ENCODE peak calls at places on chromosome 1, in four cellular contexts. D is Karpas-422; E is CD8-positive, alpha-beta memory T cell; M is IMR-90. U is an unnamed sample.
A peak's percentile ranks its signal among the peaks of the same experiment; 100 is the strongest.

GRCh38 chr1:58864654-58865053 is 80.8 kb upstream of the JUN start:
- DNase-seq in D (no peak), E (no peak), M (no peak), U (no peak)

GRCh38 chr1:196115641-196116040 is 492.6 kb downstream of the KCNT2 start:
- DNase-seq in D (no peak), E (no peak), M (peak; percentile 70), U (no peak)

GRCh38 chr1:109341944-109342925 is 35.4 kb upstream of the MYBPHL start:
- DNase-seq in D (no peak), E (no peak), M (no peak), U (no peak)

GRCh38 chr1:30894508-30894973 is 14.0 kb downstream of the SDC3 start:
- DNase-seq in D (no peak), E (no peak), M (no peak), U (no peak)

GRCh38 chr1:117671781-117672501 is 66.1 kb downstream of the TENT5C start:
- DNase-seq in D (peak; percentile 44), E (no peak), M (no peak), U (peak; percentile 70)

GRCh38 chr1:12314328-12314903 is 84.6 kb downstream of the VPS13D start:
- DNase-seq in D (peak; percentile 58), E (no peak), M (peak; percentile 54), U (no peak)

GRCh38 chr1:110615548-110616130 is 9.5 kb upstream of the KCNA2 start:
- DNase-seq in D (peak; percentile 92), E (no peak), M (peak; percentile 51), U (no peak)

GRCh38 chr1:210236840-210237409 is 4.3 kb downstream of the SERTAD4 start:
- DNase-seq in D (no peak), E (no peak), M (peak; percentile 24), U (no peak)

GRCh38 chr1:175036476-175036875 is 13.3 kb upstream of the MRPS14 start:
- DNase-seq in D (no peak), E (no peak), M (no peak), U (no peak)

GRCh38 chr1:245715970-245716369 is 561.2 kb downstream of the KIF26B start:
- DNase-seq in D (no peak), E (no peak), M (peak; percentile 85), U (no peak)

GRCh38 chr1:233614173-233614742 is 352 bp downstream of the KCNK1 start:
- DNase-seq in D (no peak), E (no peak), M (peak; percentile 19), U (peak; percentile 84)

GRCh38 chr1:94873520-94874351 is 53.2 kb downstream of the CNN3 start:
- DNase-seq in D (no peak), E (no peak), M (peak; percentile 57), U (no peak)

GRCh38 chr1:165442053-165442452 is 2.9 kb downstream of the RXRG start:
- DNase-seq in D (no peak), E (no peak), M (no peak), U (no peak)
- H3K4me1 ChIP-seq in D (no peaks in the 10 kb centered on the region), E (peaks cover 10% of the 10 kb centered on the region), M (no peaks in the 10 kb centered on the region), U (peaks cover 13% of the 10 kb centered on the region)

GRCh38 chr1:51630393-51630792 is 13.5 kb downstream of the OSBPL9 start:
- DNase-seq in D (no peak), E (no peak), M (no peak), U (no peak)

GRCh38 chr1:51630922-51631321 is 14.0 kb downstream of the OSBPL9 start:
- DNase-seq in D (no peak), E (no peak), M (no peak), U (no peak)

GRCh38 chr1:51627672-51628071 is 10.8 kb downstream of the OSBPL9 start:
- DNase-seq in D (peak; percentile 78), E (no peak), M (peak; percentile 67), U (no peak)

GRCh38 chr1:51629918-51630317 is 13.0 kb downstream of the OSBPL9 start:
- DNase-seq in D (no peak), E (no peak), M (no peak), U (no peak)

GRCh38 chr1:51628715-51629590 is 12.1 kb downstream of the OSBPL9 start:
- DNase-seq in D (no peak), E (no peak), M (no peak), U (no peak)
- H3K4me1 ChIP-seq in D (no peaks in the 10 kb centered on the region), E (no peaks in the 10 kb centered on the region), M (peaks cover 5% of the 10 kb centered on the region), U (peaks cover 10% of the 10 kb centered on the region)

GRCh38 chr1:19449454-19450228 is 35.7 kb downstream of the CAPZB start:
- DNase-seq in D (no peak), E (no peak), M (no peak), U (no peak)
- H3K4me1 ChIP-seq in D (peaks cover 60% of the 10 kb centered on the region), E (peaks cover 81% of the 10 kb centered on the region), M (peaks cover 55% of the 10 kb centered on the region), U (peaks cover 84% of the 10 kb centered on the region)

DNA sequence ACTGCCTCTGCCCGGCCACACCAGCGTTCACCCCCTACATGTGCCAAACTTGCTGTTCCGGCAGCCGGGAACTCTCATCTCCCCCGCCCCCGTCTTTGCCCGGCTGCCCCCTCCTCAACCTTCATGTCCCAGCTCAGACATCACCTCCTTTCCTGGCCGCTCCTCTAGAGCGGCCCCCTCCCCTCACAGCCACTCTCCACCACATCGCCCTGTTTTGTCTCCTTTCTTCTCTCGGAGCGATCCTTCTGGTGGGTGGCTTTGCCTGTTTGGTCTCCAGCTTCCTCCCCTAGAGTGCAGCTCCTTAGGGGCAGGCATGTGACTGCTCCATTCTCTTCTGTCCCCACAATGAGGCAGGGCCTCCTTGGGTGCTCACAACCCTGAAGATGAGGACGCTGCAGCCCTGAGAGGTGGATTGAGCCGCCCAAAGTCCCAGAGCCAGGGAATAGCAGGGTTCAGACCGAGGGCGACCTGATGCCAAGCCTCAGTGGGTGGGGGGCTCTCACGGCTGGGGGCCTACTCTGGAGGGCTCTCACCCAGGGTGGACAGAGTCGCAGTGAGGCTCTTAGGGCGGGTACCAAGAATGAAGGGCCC is 44.9 kb upstream of the ECE1 start:
- DNase-seq in D (no peak), E (no peak), M (no peak), U (no peak)
- H3K4me1 ChIP-seq in D (peaks cover 93% of the 10 kb centered on the region), E (peaks cover 84% of the 10 kb centered on the region), M (peaks cover 58% of the 10 kb centered on the region), U (peaks cover 87% of the 10 kb centered on the region)

GRCh38 chr1:54460861-54461382 is 54.7 kb upstream of the SSBP3 start:
- DNase-seq in D (peak; percentile 7), E (no peak), M (no peak), U (no peak)

GRCh38 chr1:54464031-54464476 is 57.9 kb upstream of the SSBP3 start:
- DNase-seq in D (peak; percentile 38), E (no peak), M (no peak), U (no peak)

GRCh38 chr1:54463259-54464030 is 57.3 kb upstream of the SSBP3 start:
- DNase-seq in D (peak; percentile 32), E (no peak), M (no peak), U (no peak)

GRCh38 chr1:54461731-54462596 is 55.8 kb upstream of the SSBP3 start:
- DNase-seq in D (peak; percentile 10), E (no peak), M (no peak), U (no peak)

DNA sequence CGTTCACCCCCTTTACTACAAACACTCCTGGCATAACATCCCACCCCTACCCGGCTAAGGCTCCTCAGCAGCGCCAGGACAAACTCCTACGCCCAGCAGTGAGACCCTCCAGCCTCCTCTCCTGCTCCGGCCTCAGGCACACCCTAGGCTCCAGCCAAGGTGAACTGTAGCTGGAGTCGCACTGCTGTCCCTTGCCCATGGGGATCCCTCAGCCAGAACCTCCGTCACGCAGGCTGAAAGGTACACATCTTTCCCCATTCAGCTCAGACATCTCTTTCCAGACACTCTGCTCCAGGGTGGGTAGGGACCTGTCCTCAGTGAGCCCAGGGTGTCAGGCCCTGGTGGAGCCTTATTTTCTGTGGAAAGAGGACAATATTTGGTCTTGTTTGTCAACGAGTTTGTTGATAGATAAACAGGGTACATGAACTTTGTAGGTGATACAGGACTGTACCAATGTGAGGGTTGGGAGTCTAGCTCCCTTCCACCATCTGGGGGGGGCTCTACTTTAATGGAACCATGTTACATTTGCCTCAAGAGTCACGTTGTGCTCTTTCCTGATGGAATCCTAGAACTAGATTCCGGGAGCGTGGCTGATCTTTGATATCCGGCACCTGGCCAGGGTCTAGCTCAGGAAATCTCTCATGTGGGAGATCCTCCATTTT is 56.5 kb upstream of the SSBP3 start:
- DNase-seq in D (peak; percentile 31), E (no peak), M (no peak), U (no peak)
- H3K4me1 ChIP-seq in D (no peaks in the 10 kb centered on the region), E (peaks cover 41% of the 10 kb centered on the region), M (no peaks in the 10 kb centered on the region), U (peaks cover 21% of the 10 kb centered on the region)

GRCh38 chr1:2272686-2273400 is 44.7 kb downstream of the SKI start:
- DNase-seq in D (no peak), E (no peak), M (no peak), U (no peak)

GRCh38 chr1:2269922-2270259 is 41.8 kb downstream of the SKI start:
- DNase-seq in D (no peak), E (no peak), M (no peak), U (no peak)

GRCh38 chr1:2271841-2272655 is 43.9 kb downstream of the SKI start:
- DNase-seq in D (no peak), E (no peak), M (no peak), U (no peak)

GRCh38 chr1:2270260-2271100 is 42.4 kb downstream of the SKI start:
- DNase-seq in D (no peak), E (no peak), M (no peak), U (no peak)

DNA sequence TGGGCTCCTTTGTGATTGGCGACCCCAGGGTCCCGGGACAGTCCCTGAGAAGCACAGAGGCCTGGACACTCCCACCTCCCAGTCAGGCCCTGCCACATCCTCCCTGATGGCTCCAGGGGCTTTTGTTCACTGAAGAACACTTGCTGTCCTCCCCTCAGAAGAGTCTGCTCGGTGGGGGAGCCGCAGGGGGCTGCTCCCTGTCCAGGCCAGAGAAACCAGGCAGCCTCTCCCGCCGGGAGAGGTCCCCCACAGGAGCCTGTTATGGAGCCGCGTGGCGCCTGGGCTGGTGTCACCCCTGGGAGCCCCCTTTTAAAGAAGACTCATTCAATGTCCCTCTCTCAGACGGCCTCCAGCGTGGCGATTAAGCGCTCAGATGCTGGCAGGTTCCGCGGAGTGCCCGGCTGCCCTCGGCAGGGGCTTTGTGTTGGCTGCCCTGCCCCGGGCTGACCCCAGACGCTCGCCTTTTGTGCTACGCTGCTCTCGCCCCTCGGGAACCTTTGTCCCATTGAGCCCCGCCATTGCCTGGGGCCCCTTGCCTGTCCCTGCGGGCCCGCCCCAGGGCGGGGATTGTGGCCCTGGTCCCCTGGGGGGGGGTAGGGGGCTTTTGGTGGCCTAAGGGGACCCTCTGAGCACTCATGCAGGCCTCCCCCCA is 43.1 kb downstream of the SKI start:
- DNase-seq in D (no peak), E (no peak), M (no peak), U (no peak)
- H3K4me1 ChIP-seq in D (no peaks in the 10 kb centered on the region), E (peaks cover 72% of the 10 kb centered on the region), M (peaks cover 49% of the 10 kb centered on the region), U (peaks cover 92% of the 10 kb centered on the region)

DNA sequence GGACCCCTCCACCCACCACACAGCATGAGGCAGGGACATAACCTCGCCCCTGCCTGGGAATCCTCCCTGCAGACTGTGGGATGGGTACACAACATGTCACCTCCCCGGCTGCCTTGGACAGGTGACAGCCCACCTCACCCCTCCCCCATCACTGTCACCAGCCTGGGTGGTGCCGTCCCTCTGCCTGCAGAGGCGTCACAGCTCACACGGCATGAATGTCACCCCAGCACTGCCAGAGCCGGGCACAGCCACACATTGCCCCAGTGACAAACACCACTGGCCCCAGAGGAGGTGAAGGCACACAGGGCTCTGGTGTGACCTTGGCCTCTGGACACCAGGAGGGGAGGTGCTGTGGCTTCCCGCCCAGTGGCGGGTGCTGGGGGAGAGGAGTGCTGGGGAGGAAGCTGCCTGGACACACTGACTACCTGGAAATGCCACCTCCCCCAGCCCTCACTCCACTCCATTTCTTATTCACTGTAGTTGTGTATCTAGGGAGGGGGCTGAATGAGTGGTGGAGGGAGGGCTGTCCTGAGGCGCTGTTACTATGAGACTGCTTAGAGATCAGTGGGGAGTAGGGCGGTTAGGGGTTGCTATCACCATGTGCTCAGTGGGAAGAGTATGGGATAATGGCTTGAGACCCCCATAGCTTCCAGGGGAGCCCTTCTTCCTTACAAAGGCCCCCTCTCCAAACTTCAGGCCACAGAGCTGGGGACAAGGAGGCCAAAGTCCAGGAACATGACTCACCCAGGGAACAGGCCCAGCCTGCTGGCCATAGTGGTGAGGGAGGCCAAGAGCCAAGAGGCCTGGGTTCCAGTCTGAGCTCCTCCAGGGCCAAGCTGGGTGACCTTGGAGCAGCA is 40.3 kb downstream of the AHDC1 start:
- DNase-seq in D (no peak), E (no peak), M (peak; percentile 46), U (peak; percentile 85)
- H3K4me1 ChIP-seq in D (peaks cover 6% of the 10 kb centered on the region), E (peaks cover 20% of the 10 kb centered on the region), M (peaks cover 55% of the 10 kb centered on the region), U (peaks cover 64% of the 10 kb centered on the region)

GRCh38 chr1:208235983-208236761 is 8.0 kb downstream of the PLXNA2 start:
- DNase-seq in D (no peak), E (no peak), M (peak; percentile 71), U (peak; percentile 83)
- H3K4me1 ChIP-seq in D (no peaks in the 10 kb centered on the region), E (peaks cover 10% of the 10 kb centered on the region), M (peaks cover 34% of the 10 kb centered on the region), U (peaks cover 92% of the 10 kb centered on the region)

U was measured in upper lobe of left lung.